ENCODE peak calls at places on chromosomes 2 and 18, in five cellular contexts. E is amniotic stem cell; A is KBM-7; F is iris pigment epithelial cell; J is effector memory CD4-positive, alpha-beta T cell. W is an unnamed sample.

GRCh38 chr2:108928660-108929377 is 60.2 kb downstream of the EDAR start:
- DNase-seq in E (no peak), A (no peak), F (no peak), J (no peak), W (no peak)

GRCh38 chr2:63827749-63828148 is 13.9 kb upstream of the UGP2 start:
- DNase-seq in E (no peak), A (no peak), F (peak), J (no peak), W (no peak)

GRCh38 chr2:7672027-7672684 is 754.9 kb downstream of the RNF144A start:
- DNase-seq in E (no peak), A (peak), F (peak), J (peak), W (no peak)

GRCh38 chr2:38508311-38509039 is 94.3 kb downstream of the HNRNPLL start:
- DNase-seq in E (no peak), A (peak), F (peak), J (peak), W (peak)

GRCh38 chr2:71454221-71455010 is 1.1 kb downstream of the DYSF start:
- DNase-seq in E (no peak), A (no peak), F (no peak), J (no peak), W (no peak)

GRCh38 chr2:68776124-68776523 is 41.5 kb downstream of the ARHGAP25 start:
- DNase-seq in E (no peak), A (no peak), F (no peak), J (no peak), W (no peak)

GRCh38 chr18:44589709-44590108 is 91.0 kb upstream of the SETBP1 start:
- DNase-seq in E (peak), A (no peak), F (peak), J (no peak), W (no peak)

GRCh38 chr2:19003554-19003953 is 354.9 kb downstream of the OSR1 start:
- DNase-seq in E (no peak), A (no peak), F (no peak), J (no peak), W (no peak)

GRCh38 chr2:122055541-122055940 is 300.1 kb downstream of the TSN start:
- DNase-seq in E (no peak), A (no peak), F (no peak), J (no peak), W (no peak)

W was measured in SIG-M5.